ENCODE peak calls at places on chromosomes 13 and 19, in seven cellular contexts. L, Y, I, T, O, H and D are unnamed samples.
A peak's percentile ranks its signal among the peaks of the same experiment; 100 is the strongest.

GRCh38 chr13:33129886-33130285 is 113.7 kb downstream of the KL start:
- DNase-seq in L (no peak), Y (no peak), I (no peak), T (no peak), O (no peak), H (no peak), D (no peak)

GRCh38 chr13:34608326-34608725 is 333.7 kb upstream of the NBEA start:
- DNase-seq in L (no peak), Y (no peak), I (no peak), T (no peak), O (no peak), H (no peak), D (no peak)

GRCh38 chr19:7191946-7192691 is 102.1 kb downstream of the INSR start:
- DNase-seq in L (no peak), Y (no peak), I (no peak), T (no peak), O (no peak), H (no peak), D (no peak)

GRCh38 chr13:113506025-113506685 is 15.6 kb upstream of the DCUN1D2 start:
- DNase-seq in L (no peak), Y (no peak), I (no peak), T (no peak), O (no peak), H (no peak), D (no peak)

GRCh38 chr13:79874396-79875360 is 393.7 kb downstream of the NDFIP2 start:
- DNase-seq in L (no peak), Y (no peak), I (no peak), T (no peak), O (no peak), H (no peak), D (no peak)

GRCh38 chr19:17560205-17560595 is 4.8 kb downstream of the COLGALT1 start:
- DNase-seq in L (peak; percentile 50), Y (no peak), I (peak; percentile 98), T (no peak), O (no peak), H (no peak), D (peak; percentile 31)

GRCh38 chr19:47161876-47162489 is 31.3 kb downstream of the SAE1 start:
- DNase-seq in L (no peak), Y (no peak), I (no peak), T (no peak), O (no peak), H (no peak), D (no peak)

GRCh38 chr13:80630685-80631121 is 289.8 kb upstream of the SPRY2 start:
- DNase-seq in L (no peak), Y (no peak), I (peak; percentile 99), T (no peak), O (no peak), H (peak; percentile 53), D (peak; percentile 30)

GRCh38 chr13:90835826-90836225 is 511.7 kb upstream of the MIR17HG start:
- DNase-seq in L (no peak), Y (no peak), I (no peak), T (no peak), O (no peak), H (no peak), D (no peak)

GRCh38 chr19:989381-990081 is 5.4 kb downstream of the WDR18 start:
- DNase-seq in L (no peak), Y (no peak), I (no peak), T (no peak), O (no peak), H (no peak), D (no peak)

GRCh38 chr19:40143612-40144011 is 47.6 kb upstream of the MAP3K10 start:
- DNase-seq in L (no peak), Y (no peak), I (no peak), T (no peak), O (no peak), H (peak; percentile 12), D (peak; percentile 20)

GRCh38 chr19:27774337-27774736 is 1438.6 kb downstream of the UQCRFS1 start:
- DNase-seq in L (no peak), Y (no peak), I (no peak), T (no peak), O (no peak), H (no peak), D (no peak)

GRCh38 chr13:80473695-80474094 is 132.8 kb upstream of the SPRY2 start:
- DNase-seq in L (no peak), Y (no peak), I (peak; percentile 71), T (peak; percentile 28), O (no peak), H (no peak), D (no peak)

GRCh38 chr19:2044709-2045500 is 6.1 kb downstream of the MKNK2 start:
- DNase-seq in L (no peak), Y (no peak), I (no peak), T (no peak), O (no peak), H (no peak), D (no peak)

GRCh38 chr19:435056-435706 is 25.7 kb downstream of the SHC2 start:
- DNase-seq in L (no peak), Y (no peak), I (no peak), T (no peak), O (no peak), H (no peak), D (no peak)

GRCh38 chr13:23330356-23330755 is 103.1 kb downstream of the SACS start:
- DNase-seq in L (no peak), Y (no peak), I (no peak), T (no peak), O (no peak), H (no peak), D (no peak)

GRCh38 chr13:48492123-48493075 is 40.5 kb downstream of the RCBTB2 start:
- DNase-seq in L (peak; percentile 57), Y (no peak), I (peak; percentile 88), T (no peak), O (peak; percentile 81), H (peak; percentile 63), D (peak; percentile 79)

GRCh38 chr13:30846311-30846710 is 59.8 kb upstream of the MEDAG start:
- DNase-seq in L (no peak), Y (no peak), I (peak; percentile 78), T (no peak), O (no peak), H (no peak), D (no peak)

GRCh38 chr13:93227280-93227905 is 786 bp downstream of the GPC6 start:
- DNase-seq in L (no peak), Y (peak; percentile 28), I (peak; percentile 59), T (peak; percentile 28), O (no peak), H (no peak), D (no peak)

GRCh38 chr13:44244288-44244687 is 129.3 kb upstream of the SERP2 start:
- DNase-seq in L (no peak), Y (no peak), I (peak; percentile 30), T (no peak), O (no peak), H (no peak), D (no peak)

GRCh38 chr13:44241638-44242037 is 132.0 kb upstream of the SERP2 start:
- DNase-seq in L (no peak), Y (no peak), I (no peak), T (no peak), O (no peak), H (no peak), D (no peak)

GRCh38 chr13:44240611-44241010 is 133.0 kb upstream of the SERP2 start:
- DNase-seq in L (no peak), Y (no peak), I (no peak), T (no peak), O (no peak), H (no peak), D (no peak)

GRCh38 chr13:44238011-44238421 is 135.6 kb upstream of the SERP2 start:
- DNase-seq in L (no peak), Y (no peak), I (peak; percentile 62), T (no peak), O (no peak), H (no peak), D (no peak)

DNA sequence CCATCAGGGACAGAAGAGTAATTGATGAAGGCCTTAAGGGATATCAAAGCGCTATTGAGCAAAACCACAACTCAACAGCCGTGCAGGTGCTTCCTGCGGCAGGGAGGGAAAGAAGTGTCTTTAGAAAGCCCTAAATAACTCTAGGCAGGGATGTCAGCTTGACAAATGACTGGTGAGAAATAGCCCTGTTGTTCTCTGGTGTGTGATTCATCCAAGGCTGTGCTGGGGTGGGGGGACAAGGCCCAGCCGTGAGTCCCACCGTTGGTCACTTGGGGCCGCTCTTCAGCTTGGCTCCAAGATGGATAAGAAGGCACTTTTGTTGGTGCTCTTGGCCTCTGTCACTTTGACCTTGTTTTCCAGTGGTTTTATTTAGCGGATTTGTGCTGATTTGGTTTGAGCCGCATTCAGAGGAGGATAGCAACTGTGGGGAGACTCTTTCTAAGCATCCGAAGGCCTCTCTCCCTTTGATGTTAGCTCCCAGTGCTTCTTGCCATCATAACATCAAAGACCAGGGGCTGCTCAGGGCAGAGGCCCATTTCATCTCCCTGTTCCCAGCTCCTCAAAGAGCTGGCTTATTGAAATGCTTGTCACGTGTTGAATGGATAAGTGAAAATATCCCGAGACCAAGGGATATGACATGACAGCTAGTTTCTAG is 130.3 kb upstream of the SERP2 start:
- DNase-seq in L (no peak), Y (no peak), I (peak; percentile 86), T (peak; percentile 54), O (no peak), H (no peak), D (peak; percentile 57)
- TF ChIP-seq CTCF in L (peak; percentile 18), Y (peak; percentile 38), I (peak; percentile 60), T (peak; percentile 74), O (no peak), H (peak; percentile 17), D (peak; percentile 59)

GRCh38 chr13:101149735-101150380 is 266.4 kb downstream of the NALCN start:
- DNase-seq in L (no peak), Y (no peak), I (peak; percentile 60), T (no peak), O (no peak), H (no peak), D (no peak)
- TF ChIP-seq CTCF in L (no peak), Y (peak; percentile 43), I (peak; percentile 28), T (peak; percentile 7), O (no peak), H (no peak), D (no peak)

DNA sequence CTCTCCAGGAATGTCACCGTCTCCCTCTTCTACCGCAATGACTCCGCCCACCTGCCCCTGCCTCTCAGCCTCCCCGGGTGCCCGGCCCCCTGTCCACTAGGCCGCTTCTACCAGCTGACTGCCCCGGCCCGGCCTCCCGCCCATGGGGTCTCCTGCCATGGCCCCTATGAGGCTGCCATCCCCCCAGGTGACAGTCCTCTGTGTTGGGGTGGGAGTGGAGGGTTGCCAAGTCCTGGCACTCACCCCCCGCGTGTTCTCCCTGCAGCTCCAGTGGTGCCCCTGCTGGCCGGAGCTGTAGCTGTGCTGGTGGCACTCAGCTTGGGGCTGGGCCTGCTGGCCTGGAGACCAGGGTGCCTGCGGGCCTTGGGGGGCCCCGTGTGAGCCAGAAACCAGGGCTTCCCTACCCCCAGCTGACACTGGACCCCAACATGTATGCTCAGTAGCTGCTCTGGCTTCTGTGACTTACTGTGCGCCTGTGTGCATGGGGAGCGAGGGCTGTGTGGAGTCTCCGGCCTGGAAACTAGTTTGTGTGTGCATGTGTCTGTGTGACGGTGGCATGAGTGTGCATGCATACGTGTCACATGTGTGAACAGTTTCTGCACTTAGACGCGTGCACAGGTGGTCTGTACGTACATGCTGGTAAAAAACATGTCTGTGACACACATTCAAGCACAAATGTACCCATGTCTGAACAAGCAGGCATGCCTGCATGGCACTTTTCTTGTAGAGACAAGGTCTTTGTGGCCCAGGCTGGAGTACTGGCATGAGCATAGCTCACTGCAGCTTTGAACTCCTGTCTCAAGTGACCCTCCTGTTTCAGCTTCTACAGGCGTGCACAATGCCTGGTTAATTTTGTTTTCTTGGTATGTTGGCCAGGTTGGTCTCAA is 4.8 kb downstream of the ACP4 start:
- DNase-seq in L (no peak), Y (no peak), I (no peak), T (no peak), O (no peak), H (no peak), D (no peak)
- TF ChIP-seq CTCF in L (no peak), Y (peak; percentile 18), I (peak; percentile 15), T (peak; percentile 18), O (no peak), H (no peak), D (no peak)

GRCh38 chr19:42288881-42289555 is 12.9 kb upstream of the PRR19 start:
- DNase-seq in L (no peak), Y (no peak), I (no peak), T (no peak), O (no peak), H (no peak), D (no peak)
- TF ChIP-seq CTCF in L (no peak), Y (no peak), I (no peak), T (no peak), O (no peak), H (no peak), D (no peak)